ENCODE peak calls at places on chromosomes 7 and 10, in nine cellular contexts. Q is neural progenitor cell, Z is breast epithelium, V is fibroblast of lung, O is stomach, U is cardiac muscle cell, A is IMR-90, D is OCI-LY7, Y is heart right ventricle. B is an unnamed sample.

GRCh38 chr7:74579800-74580685 is 77.5 kb upstream of the GTF2I start:
- DNase-seq in V (peak), Q (no peak), O (peak), A (peak), D (no peak), Z (no peak), Y (no peak), U (peak), B (peak)

GRCh38 chr7:29613100-29613499 is 49.5 kb downstream of the PRR15 start:
- DNase-seq in U (no peak), O (no peak), Q (peak), D (no peak), V (no peak), Z (no peak), Y (no peak), A (no peak), B (no peak)

GRCh38 chr7:1839701-1840100 is 169.6 kb downstream of the ELFN1 start:
- DNase-seq in Y (no peak), O (no peak), Q (no peak), Z (no peak), U (no peak), V (no peak), A (no peak), D (no peak), B (peak)

GRCh38 chr7:95772771-95773581 is 622 bp downstream of the DYNC1I1 start:
- DNase-seq in Z (no peak), O (no peak), U (peak), Y (peak), V (peak), Q (peak), D (no peak), A (no peak), B (no peak)

GRCh38 chr7:153523320-153524015 is 528.7 kb upstream of the DPP6 start:
- DNase-seq in Z (peak), U (no peak), D (no peak), O (no peak), A (no peak), V (no peak), Q (no peak), Y (no peak), B (no peak)

GRCh38 chr7:132842478-132842877 is 239.4 kb downstream of the CHCHD3 start:
- DNase-seq in A (no peak), D (no peak), V (no peak), Z (no peak), O (no peak), Y (no peak), Q (no peak), U (no peak), B (no peak)

GRCh38 chr7:33798671-33799325 is 106.5 kb upstream of the BMPER start:
- DNase-seq in A (no peak), Z (no peak), Y (no peak), O (no peak), D (no peak), V (no peak), U (no peak), Q (no peak), B (no peak)

GRCh38 chr7:56030340-56030739 is 20.9 kb downstream of the PSPH start:
- DNase-seq in Y (no peak), Q (no peak), O (no peak), D (no peak), A (no peak), U (no peak), V (no peak), Z (no peak), B (no peak)

GRCh38 chr7:27994639-27995038 is 186.0 kb downstream of the JAZF1 start:
- DNase-seq in Y (no peak), Z (no peak), O (no peak), V (peak), Q (no peak), A (peak), D (no peak), U (peak), B (no peak)

GRCh38 chr7:24980695-24981543 is 941 bp upstream of the OSBPL3 start:
- DNase-seq in Y (peak), V (peak), U (peak), A (peak), O (peak), D (peak), Z (no peak), Q (peak), B (no peak)

GRCh38 chr10:102072867-102073527 is 7.8 kb downstream of the HPS6 start:
- DNase-seq in V (peak), U (peak), O (peak), Y (peak), Q (peak), D (peak), A (peak), Z (peak), B (peak)

GRCh38 chr7:53466396-53466795 is 431.0 kb downstream of the POM121L12 start:
- DNase-seq in Q (no peak), U (no peak), V (no peak), Y (no peak), D (no peak), Z (no peak), O (no peak), A (no peak), B (no peak)
- TF ChIP-seq CTCF in Q (no peak), U (no peak), V (no peak), Y (no peak), D (no peak), Z (no peak), O (no peak), A (no peak), B (no peak)

DNA sequence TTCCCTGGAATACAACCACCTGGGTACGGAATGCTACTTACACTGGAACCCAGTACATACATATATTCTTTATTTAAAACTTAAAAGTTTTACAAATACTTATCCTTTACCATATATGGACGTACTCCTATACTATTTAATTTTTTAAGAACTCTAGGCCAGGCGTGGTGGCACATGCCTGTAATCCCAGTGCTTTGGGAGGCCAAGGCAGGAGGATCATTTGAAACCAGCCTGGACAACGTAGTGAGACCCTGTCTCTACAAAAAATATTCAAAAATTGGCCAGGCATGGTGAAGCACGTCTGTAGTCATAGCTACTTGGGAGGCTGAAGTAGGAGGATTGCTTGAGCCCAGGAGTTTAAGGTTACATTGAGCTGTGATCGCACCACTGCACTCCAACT is 2.0 kb downstream of the RBM28 start:
- DNase-seq in V (no peak), U (no peak), D (no peak), Y (no peak), O (no peak), Z (no peak), A (no peak), Q (no peak), B (no peak)
- H3K4me3 ChIP-seq in V (no peak), U (no peak), D (peak), Y (no peak), O (peak), Z (no peak), A (no peak), Q (no peak), B (no peak)

GRCh38 chr10:131573256-131574215 is 262.0 kb upstream of the TCERG1L start:
- DNase-seq in Y (no peak), U (no peak), V (no peak), O (peak), Z (peak), A (no peak), D (no peak), Q (no peak), B (peak)

GRCh38 chr10:131576341-131577177 is 265.0 kb upstream of the TCERG1L start:
- DNase-seq in D (no peak), U (no peak), Z (peak), V (no peak), A (no peak), Q (no peak), Y (no peak), O (peak), B (peak)

GRCh38 chr10:131575877-131576276 is 264.4 kb upstream of the TCERG1L start:
- DNase-seq in Y (no peak), D (no peak), O (peak), V (no peak), Q (no peak), U (no peak), Z (no peak), A (no peak), B (no peak)

GRCh38 chr10:131574707-131575430 is 263.3 kb upstream of the TCERG1L start:
- DNase-seq in U (no peak), O (peak), V (no peak), A (no peak), D (no peak), Z (peak), Q (no peak), Y (no peak), B (peak)

GRCh38 chr10:131574363-131574706 is 262.8 kb upstream of the TCERG1L start:
- DNase-seq in O (peak), Z (no peak), U (no peak), D (no peak), Q (no peak), V (no peak), Y (no peak), A (no peak), B (peak)
- H3K27ac ChIP-seq in O (no peak), Z (no peak), U (no peak), D (no peak), Q (no peak), V (no peak), Y (no peak), A (no peak), B (no peak)

GRCh38 chr10:78381072-78381471 is 347.4 kb downstream of the RPS24 start:
- DNase-seq in O (no peak), V (no peak), Z (no peak), U (no peak), Y (no peak), Q (peak), D (no peak), A (no peak), B (no peak)
- TF ChIP-seq CTCF in O (no peak), V (no peak), Z (no peak), U (peak), Y (peak), Q (peak), D (peak), A (peak), B (no peak)

DNA sequence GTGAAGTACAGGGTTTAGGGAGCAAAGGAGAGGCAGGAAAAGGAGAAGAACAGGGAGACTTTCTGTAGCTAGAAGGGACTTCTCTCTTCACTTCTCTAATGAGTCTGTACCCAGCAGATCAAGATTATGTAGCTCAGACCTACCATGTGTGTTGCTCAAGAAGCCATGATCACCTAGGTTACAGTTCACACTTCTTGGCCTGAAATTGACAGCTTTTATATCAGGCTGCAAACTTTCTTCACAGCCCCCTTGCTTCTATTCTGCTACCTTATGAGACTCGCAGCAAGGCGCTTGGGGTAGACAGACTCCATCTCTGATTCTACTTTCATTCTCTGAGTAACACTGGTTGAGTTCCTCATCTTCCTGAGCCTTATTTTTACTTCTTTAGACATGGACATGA is 19.6 kb upstream of the GIMAP2 start:
- DNase-seq in Z (no peak), U (no peak), V (no peak), D (no peak), Q (no peak), Y (no peak), A (no peak), O (no peak), B (no peak)
- H3K4me3 ChIP-seq in Z (no peak), U (no peak), V (no peak), D (no peak), Q (no peak), Y (no peak), A (no peak), O (no peak), B (no peak)

DNA sequence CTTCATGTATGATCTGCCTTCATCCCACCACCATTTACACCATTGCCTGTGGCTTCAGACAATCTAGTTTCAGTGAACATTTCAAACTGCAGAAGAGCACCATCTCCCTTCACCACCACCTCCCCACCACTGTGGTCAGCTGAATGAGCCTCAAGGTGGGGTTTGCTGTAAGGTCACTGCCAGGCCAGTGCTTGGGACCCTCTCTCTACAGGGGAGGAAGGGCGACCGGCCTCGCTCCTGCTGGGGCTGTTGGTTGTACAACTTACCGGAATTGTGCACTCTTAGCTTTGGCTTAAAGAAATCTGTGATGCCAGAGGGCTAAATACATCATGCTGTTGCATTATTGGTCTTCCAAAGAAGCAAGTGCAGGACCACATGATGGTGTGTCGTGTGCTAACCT is 26.6 kb downstream of the PFKP start:
- DNase-seq in Q (no peak), D (no peak), O (no peak), V (no peak), Y (no peak), A (no peak), U (no peak), Z (no peak), B (no peak)
- H3K27ac ChIP-seq in Q (no peak), D (no peak), O (peak), V (peak), Y (no peak), A (peak), U (peak), Z (no peak), B (peak)

B was measured in coronary artery.